ENCODE peak calls at places on chromosomes 1 and 21, in six cellular contexts. J, A, X, D, V and L are unnamed samples.

GRCh38 chr1:177869586-177869985 is 100.3 kb downstream of the SEC16B start:
- DNase-seq in J (no peak), X (no peak), A (no peak), D (no peak), V (peak), L (no peak)

GRCh38 chr1:234978397-234979291 is 150.0 kb downstream of the TOMM20 start:
- DNase-seq in V (peak), X (peak), D (no peak), J (no peak), A (peak), L (peak)

GRCh38 chr1:215637041-215637573 is 70.0 kb downstream of the KCTD3 start:
- DNase-seq in V (peak), D (no peak), X (peak), J (no peak), A (no peak), L (no peak)

GRCh38 chr1:46030876-46031660 is 101.4 kb downstream of the PIK3R3 start:
- DNase-seq in X (no peak), A (no peak), D (no peak), V (no peak), J (no peak), L (no peak)

GRCh38 chr1:182143825-182144661 is 82.5 kb upstream of the ZNF648 start:
- DNase-seq in V (peak), J (peak), X (peak), A (no peak), D (peak), L (peak)

GRCh38 chr1:152141971-152142584 is 16.9 kb downstream of the RPTN start:
- DNase-seq in X (peak), D (peak), J (no peak), V (peak), A (no peak), L (no peak)

GRCh38 chr21:33136898-33137502 is 67.1 kb downstream of the OLIG1 start:
- DNase-seq in A (no peak), V (no peak), D (no peak), X (no peak), J (no peak), L (no peak)

GRCh38 chr1:201171063-201172036 is 17.1 kb upstream of the TMEM9 start:
- DNase-seq in X (peak), A (peak), V (no peak), J (peak), D (peak), L (no peak)

GRCh38 chr1:192592981-192593683 is 17.6 kb downstream of the RGS1 start:
- DNase-seq in V (no peak), D (no peak), J (no peak), A (no peak), X (no peak), L (peak)

GRCh38 chr1:27124405-27124804 is 30.5 kb downstream of the SLC9A1 start:
- DNase-seq in D (no peak), X (no peak), V (no peak), A (no peak), J (no peak), L (no peak)

GRCh38 chr1:17429183-17429582 is 10.3 kb downstream of the RCC2 start:
- DNase-seq in V (no peak), A (no peak), D (no peak), J (no peak), X (no peak), L (no peak)

GRCh38 chr1:43272161-43272560 is 2.4 kb downstream of the TMEM125 start:
- DNase-seq in X (no peak), D (no peak), J (no peak), V (no peak), A (no peak), L (no peak)

GRCh38 chr1:76989976-76990375 is 122.7 kb downstream of the ST6GALNAC5 start:
- DNase-seq in X (no peak), A (no peak), J (no peak), D (no peak), V (no peak), L (no peak)

GRCh38 chr1:18950415-18951026 is 6.0 kb downstream of the IFFO2 start:
- DNase-seq in D (peak), V (peak), A (no peak), X (no peak), J (no peak), L (no peak)

GRCh38 chr1:7393141-7393540 is 378.0 kb upstream of the VAMP3 start:
- DNase-seq in X (no peak), D (no peak), V (no peak), A (no peak), J (no peak), L (no peak)